ENCODE peak calls at places on chromosomes 4 and X, in seven cellular contexts. O, S, I, W, Z, A and H are unnamed samples.

GRCh38 chr4:8325284-8325973 is 55.9 kb downstream of the HTRA3 start:
- DNase-seq in O (no peak), S (no peak), I (peak), W (no peak), Z (no peak), A (no peak), H (no peak)

GRCh38 chr4:165877291-165877690 is 4.3 kb downstream of the TLL1 start:
- DNase-seq in O (no peak), S (no peak), I (no peak), W (no peak), Z (no peak), A (no peak), H (no peak)

GRCh38 chrX:103520391-103520790 is 1.1 kb upstream of the RAB40A start:
- DNase-seq in O (no peak), S (no peak), I (no peak), W (no peak), Z (no peak), A (no peak), H (no peak)

GRCh38 chrX:108090474-108091265 is 672 bp downstream of the PSMD10 start:
- DNase-seq in O (peak), S (no peak), I (no peak), W (no peak), Z (no peak), A (no peak), H (no peak)

GRCh38 chr4:85761803-85762202 is 286.9 kb downstream of the ARHGAP24 start:
- DNase-seq in O (no peak), S (no peak), I (no peak), W (no peak), Z (no peak), A (no peak), H (no peak)

GRCh38 chr4:3833326-3833989 is 67.3 kb downstream of the ADRA2C start:
- DNase-seq in O (no peak), S (no peak), I (no peak), W (no peak), Z (no peak), A (no peak), H (no peak)

GRCh38 chr4:81635747-81636146 is 164.0 kb upstream of the RASGEF1B start:
- DNase-seq in O (no peak), S (no peak), I (no peak), W (no peak), Z (peak), A (no peak), H (no peak)

GRCh38 chrX:108734426-108734825 is 1.9 kb downstream of the IRS4 start:
- DNase-seq in O (no peak), S (no peak), I (no peak), W (no peak), Z (no peak), A (peak), H (no peak)

GRCh38 chrX:109270580-109271484 is 211.1 kb downstream of the GUCY2F start:
- DNase-seq in O (no peak), S (peak), I (no peak), W (no peak), Z (peak), A (no peak), H (no peak)

GRCh38 chr4:88613417-88613875 is 21.2 kb downstream of the HERC3 start:
- DNase-seq in O (no peak), S (no peak), I (no peak), W (no peak), Z (no peak), A (no peak), H (no peak)

GRCh38 chr4:178028481-178028880 is 586.2 kb upstream of the AGA start:
- DNase-seq in O (no peak), S (no peak), I (no peak), W (no peak), Z (no peak), A (no peak), H (no peak)

GRCh38 chr4:79294064-79294463 is 31.8 kb downstream of the NAA11 start:
- DNase-seq in O (peak), S (no peak), I (no peak), W (no peak), Z (no peak), A (no peak), H (no peak)

GRCh38 chrX:1555370-1555769 is 18.4 kb upstream of the P2RY8 start:
- DNase-seq in O (no peak), S (no peak), I (no peak), W (no peak), Z (no peak), A (no peak), H (no peak)

GRCh38 chr4:40335508-40335860 is 351 bp downstream of the CHRNA9 start:
- DNase-seq in O (no peak), S (no peak), I (no peak), W (no peak), Z (no peak), A (no peak), H (no peak)

GRCh38 chrX:9785944-9786741 is at the start of gene SHROOM2:
- DNase-seq in O (no peak), S (no peak), I (peak), W (no peak), Z (no peak), A (peak), H (peak)

GRCh38 chr4:9924750-9925149 is 96.5 kb downstream of the SLC2A9 start:
- DNase-seq in O (no peak), S (no peak), I (no peak), W (no peak), Z (no peak), A (no peak), H (no peak)

GRCh38 chrX:74902806-74903205 is 22.4 kb downstream of the NEXMIF start:
- DNase-seq in O (no peak), S (no peak), I (no peak), W (no peak), Z (no peak), A (no peak), H (no peak)

GRCh38 chrX:144732588-144732987 is 514.7 kb upstream of the SPANXN1 start:
- DNase-seq in O (no peak), S (no peak), I (no peak), W (no peak), Z (no peak), A (no peak), H (no peak)

GRCh38 chr4:8592366-8593267 is at the start of gene CPZ:
- DNase-seq in O (peak), S (no peak), I (peak), W (no peak), Z (no peak), A (no peak), H (peak)

GRCh38 chr4:180636696-180637095 is 1606.5 kb upstream of the TENM3 start:
- DNase-seq in O (no peak), S (no peak), I (no peak), W (no peak), Z (no peak), A (no peak), H (no peak)

GRCh38 chr4:61517144-61517543 is 317.0 kb downstream of the ADGRL3 start:
- DNase-seq in O (peak), S (no peak), I (peak), W (no peak), Z (no peak), A (no peak), H (no peak)

GRCh38 chr4:156553659-156554058 is 417.9 kb downstream of the PDGFC start:
- DNase-seq in O (no peak), S (no peak), I (no peak), W (no peak), Z (no peak), A (no peak), H (no peak)

GRCh38 chr4:108320066-108320465 is 151.3 kb upstream of the LEF1 start:
- DNase-seq in O (no peak), S (no peak), I (no peak), W (no peak), Z (no peak), A (no peak), H (no peak)

GRCh38 chr4:105542032-105542431 is 10.4 kb upstream of the ARHGEF38 start:
- DNase-seq in O (no peak), S (no peak), I (no peak), W (no peak), Z (no peak), A (no peak), H (no peak)

GRCh38 chrX:13732246-13733067 is 2.0 kb downstream of the TRAPPC2 start:
- DNase-seq in O (no peak), S (no peak), I (no peak), W (no peak), Z (no peak), A (no peak), H (no peak)

GRCh38 chr4:100842856-100843255 is 325.0 kb upstream of the EMCN start:
- DNase-seq in O (no peak), S (no peak), I (no peak), W (no peak), Z (no peak), A (no peak), H (no peak)

GRCh38 chrX:77510007-77510406 is 62.8 kb downstream of the FGF16 start:
- DNase-seq in O (no peak), S (no peak), I (no peak), W (no peak), Z (no peak), A (no peak), H (no peak)

GRCh38 chr4:2071912-2072867 is 13.1 kb downstream of the NAT8L start:
- DNase-seq in O (peak), S (no peak), I (peak), W (no peak), Z (no peak), A (peak), H (no peak)

GRCh38 chrX:267771-268261 is 13.4 kb upstream of the PLCXD1 start:
- DNase-seq in O (no peak), S (no peak), I (no peak), W (no peak), Z (no peak), A (no peak), H (no peak)

GRCh38 chr4:14237911-14238310 is 610.4 kb upstream of the BOD1L1 start:
- DNase-seq in O (no peak), S (no peak), I (no peak), W (no peak), Z (no peak), A (no peak), H (no peak)

GRCh38 chr4:176875026-176875425 is 82.3 kb upstream of the VEGFC start:
- DNase-seq in O (no peak), S (no peak), I (no peak), W (no peak), Z (no peak), A (no peak), H (no peak)

GRCh38 chrX:150694738-150695410 is 1.7 kb downstream of the MTMR1 start:
- DNase-seq in O (no peak), S (no peak), I (no peak), W (no peak), Z (no peak), A (no peak), H (peak)

GRCh38 chrX:39912126-39912525 is 185.6 kb downstream of the BCOR start:
- DNase-seq in O (no peak), S (no peak), I (no peak), W (no peak), Z (no peak), A (no peak), H (no peak)

GRCh38 chr4:57122959-57123358 is 12.8 kb upstream of the IGFBP7 start:
- DNase-seq in O (no peak), S (no peak), I (no peak), W (no peak), Z (no peak), A (no peak), H (no peak)

GRCh38 chr4:7332216-7333023 is 102.3 kb downstream of the PSAPL1 start:
- DNase-seq in O (no peak), S (no peak), I (no peak), W (no peak), Z (no peak), A (no peak), H (no peak)

DNA sequence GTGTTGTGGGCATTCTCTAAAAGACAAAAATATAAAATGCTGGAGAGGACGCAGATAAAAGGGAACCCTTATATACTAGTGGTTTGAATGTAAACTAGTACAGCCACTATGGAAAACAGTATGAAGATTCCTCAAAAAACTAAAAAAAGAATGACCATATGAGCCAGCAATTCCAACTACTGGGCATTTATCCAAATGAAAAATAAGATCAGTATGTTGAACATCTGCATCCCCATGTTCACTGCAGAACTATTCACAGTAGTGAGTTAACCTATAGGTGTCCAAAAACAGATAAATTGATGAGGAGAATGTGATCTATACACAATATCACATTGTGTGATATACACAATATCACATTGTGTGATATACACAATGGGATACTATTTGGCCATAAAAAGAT is 1615.3 kb downstream of the PCDH18 start:
- DNase-seq in O (no peak), S (no peak), I (no peak), W (no peak), Z (no peak), A (no peak), H (no peak)
- TF ChIP-seq TAF1 in O (no peak), S (no peak), I (no peak), W (no peak), Z (no peak), A (no peak), H (no peak)

GRCh38 chr4:113383111-113383785 is 333.8 kb downstream of the ANK2 start:
- DNase-seq in O (no peak), S (no peak), I (no peak), W (no peak), Z (no peak), A (no peak), H (no peak)
- TF ChIP-seq TAF1 in O (no peak), S (no peak), I (no peak), W (no peak), Z (no peak), A (no peak), H (no peak)

GRCh38 chr4:86825511-86825910 is 23.7 kb downstream of the SLC10A6 start:
- DNase-seq in O (no peak), S (no peak), I (no peak), W (no peak), Z (no peak), A (no peak), H (no peak)

GRCh38 chr4:86835677-86836076 is 13.5 kb downstream of the SLC10A6 start:
- DNase-seq in O (no peak), S (no peak), I (no peak), W (no peak), Z (no peak), A (no peak), H (no peak)

GRCh38 chr4:86834901-86835300 is 14.3 kb downstream of the SLC10A6 start:
- DNase-seq in O (no peak), S (no peak), I (no peak), W (no peak), Z (no peak), A (no peak), H (no peak)

DNA sequence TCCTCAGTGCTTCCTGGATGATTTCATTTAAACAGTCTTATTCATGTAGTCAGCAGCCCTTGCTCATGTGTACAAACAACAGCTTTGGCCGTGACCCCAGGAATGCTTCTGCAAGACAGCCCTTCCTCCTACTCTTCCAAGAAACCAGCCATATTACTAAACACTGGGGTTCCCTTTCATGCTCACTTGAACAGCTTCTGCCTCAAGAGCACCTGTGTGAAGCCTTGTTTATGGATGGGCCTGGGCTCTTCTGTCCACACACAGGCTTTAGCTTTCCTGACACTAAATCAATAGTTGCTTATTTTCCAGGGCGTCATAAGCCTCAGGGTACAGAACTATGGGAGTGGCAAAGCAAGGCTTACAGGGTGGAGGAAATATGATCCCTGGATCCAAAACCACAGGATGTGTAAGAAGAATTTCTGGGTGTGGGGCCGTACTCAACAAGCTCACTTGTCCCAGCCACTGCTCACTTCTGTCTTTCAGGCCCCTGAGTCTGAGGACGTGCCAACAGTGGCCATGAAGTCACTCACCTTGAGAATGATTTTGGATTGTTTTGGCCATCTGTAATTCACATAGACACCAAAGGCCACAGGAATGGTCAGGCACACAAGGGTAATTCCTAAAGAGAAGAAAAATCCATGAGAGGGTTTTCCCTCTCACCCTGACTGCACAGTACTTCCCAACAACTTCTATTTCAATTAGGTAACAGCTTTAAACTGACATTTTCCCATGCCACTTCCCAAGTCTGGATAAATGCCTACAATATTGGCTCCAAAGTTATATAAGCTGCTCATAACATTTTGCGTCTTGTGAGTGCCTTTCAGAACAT is 17.7 kb downstream of the SLC10A6 start:
- DNase-seq in O (peak), S (no peak), I (no peak), W (no peak), Z (no peak), A (no peak), H (no peak)
- TF ChIP-seq TAF1 in O (no peak), S (no peak), I (no peak), W (no peak), Z (no peak), A (no peak), H (no peak)

GRCh38 chr4:141473952-141474351 is 162.4 kb upstream of the IL15 start:
- DNase-seq in O (no peak), S (no peak), I (no peak), W (no peak), Z (no peak), A (no peak), H (no peak)
- TF ChIP-seq TAF1 in O (no peak), S (no peak), I (no peak), W (no peak), Z (no peak), A (no peak), H (no peak)

GRCh38 chr4:150348079-150348478 is 233.9 kb upstream of the MAB21L2 start:
- DNase-seq in O (no peak), S (no peak), I (no peak), W (no peak), Z (no peak), A (no peak), H (no peak)
- TF ChIP-seq TAF1 in O (no peak), S (no peak), I (no peak), W (no peak), Z (no peak), A (no peak), H (no peak)